ENCODE peak calls at places on chromosomes 7 and 10, in five cellular contexts. H is NCI-H1694 treated with DMSO at 0.1 percent for 48 hours, G is HCT116, S is GM20000, Q is Right ventricle myocardium superior. Z is an unnamed sample.

GRCh38 chr10:79063661-79064490 is 4.9 kb upstream of the ZMIZ1 start:
- DNase-seq in H (no peak), G (no peak), S (no peak), Q (no peak), Z (no peak)

GRCh38 chr10:98417973-98418372 is 3.0 kb upstream of the PYROXD2 start:
- DNase-seq in H (no peak), G (no peak), S (no peak), Q (no peak), Z (no peak)

GRCh38 chr10:72297281-72297967 is 23.7 kb downstream of the DDIT4 start:
- DNase-seq in H (no peak), G (no peak), S (peak), Q (peak), Z (no peak)

GRCh38 chr7:78127009-78127408 is 328.4 kb downstream of the PHTF2 start:
- DNase-seq in H (no peak), G (no peak), S (no peak), Q (no peak), Z (no peak)

GRCh38 chr10:11587860-11588259 is 23.6 kb downstream of the USP6NL start:
- DNase-seq in H (no peak), G (no peak), S (no peak), Q (no peak), Z (no peak)

GRCh38 chr7:522071-522937 is 2.7 kb upstream of the PDGFA start:
- DNase-seq in H (no peak), G (no peak), S (peak), Q (peak), Z (no peak)

GRCh38 chr7:101717986-101718746 is 89.1 kb upstream of the MYL10 start:
- DNase-seq in H (no peak), G (no peak), S (no peak), Q (no peak), Z (no peak)

GRCh38 chr10:79354615-79355014 is 7.3 kb downstream of the PPIF start:
- DNase-seq in H (no peak), G (no peak), S (no peak), Q (no peak), Z (no peak)

GRCh38 chr7:103540986-103541385 is 95.0 kb upstream of the SLC26A5 start:
- DNase-seq in H (no peak), G (no peak), S (no peak), Q (peak), Z (no peak)